ENCODE peak calls at places on chromosomes 5 and 9, in four cellular contexts. One of them, this sample, is unnamed.

GRCh38 chr5:76331139-76331538 is 71.9 kb upstream of the IQGAP2 start:
- DNase-seq in iPS-NIHi11: no peak
- DNase-seq in stimulated activated CD4-positive, alpha-beta T cell treated with anti-CD3 and anti-CD28 coated beads, TNF-alpha, amount 100 ng/mL, for 4 hours: no peak
- DNase-seq in GM13976: no peak
- DNase-seq in this sample: no peak

GRCh38 chr9:105299190-105299854 is 54.9 kb downstream of the SLC44A1 start:
- DNase-seq in stimulated activated CD4-positive, alpha-beta T cell treated with anti-CD3 and anti-CD28 coated beads, TNF-alpha, amount 100 ng/mL, for 4 hours: no peak
- DNase-seq in GM13976: no peak
- DNase-seq in iPS-NIHi11: no peak
- DNase-seq in this sample: no peak

GRCh38 chr5:1158647-1159340 is 42.6 kb upstream of the SLC6A19 start:
- DNase-seq in iPS-NIHi11: no peak
- DNase-seq in stimulated activated CD4-positive, alpha-beta T cell treated with anti-CD3 and anti-CD28 coated beads, TNF-alpha, amount 100 ng/mL, for 4 hours: no peak
- DNase-seq in GM13976: no peak
- DNase-seq in this sample: no peak

GRCh38 chr5:174183701-174184100 is 138.2 kb downstream of the NSG2 start:
- DNase-seq in GM13976: no peak
- DNase-seq in stimulated activated CD4-positive, alpha-beta T cell treated with anti-CD3 and anti-CD28 coated beads, TNF-alpha, amount 100 ng/mL, for 4 hours: no peak
- DNase-seq in iPS-NIHi11: no peak
- DNase-seq in this sample: no peak

GRCh38 chr5:32707394-32707997 is 3.6 kb upstream of the NPR3 start:
- DNase-seq in stimulated activated CD4-positive, alpha-beta T cell treated with anti-CD3 and anti-CD28 coated beads, TNF-alpha, amount 100 ng/mL, for 4 hours: no peak
- DNase-seq in iPS-NIHi11: peak
- DNase-seq in GM13976: peak
- DNase-seq in this sample: peak

GRCh38 chr9:69573666-69574456 is 98.3 kb downstream of the APBA1 start:
- DNase-seq in GM13976: no peak
- DNase-seq in iPS-NIHi11: no peak
- DNase-seq in stimulated activated CD4-positive, alpha-beta T cell treated with anti-CD3 and anti-CD28 coated beads, TNF-alpha, amount 100 ng/mL, for 4 hours: no peak
- DNase-seq in this sample: no peak

GRCh38 chr5:73311291-73312110 is 137.1 kb downstream of the FOXD1 start:
- DNase-seq in iPS-NIHi11: peak
- DNase-seq in stimulated activated CD4-positive, alpha-beta T cell treated with anti-CD3 and anti-CD28 coated beads, TNF-alpha, amount 100 ng/mL, for 4 hours: no peak
- DNase-seq in GM13976: no peak
- DNase-seq in this sample: no peak

GRCh38 chr5:6574537-6574936 is 58.3 kb downstream of the NSUN2 start:
- DNase-seq in GM13976: no peak
- DNase-seq in iPS-NIHi11: no peak
- DNase-seq in stimulated activated CD4-positive, alpha-beta T cell treated with anti-CD3 and anti-CD28 coated beads, TNF-alpha, amount 100 ng/mL, for 4 hours: no peak
- DNase-seq in this sample: no peak

GRCh38 chr5:107809201-107810034 is 138.7 kb upstream of the EFNA5 start:
- DNase-seq in iPS-NIHi11: no peak
- DNase-seq in GM13976: no peak
- DNase-seq in stimulated activated CD4-positive, alpha-beta T cell treated with anti-CD3 and anti-CD28 coated beads, TNF-alpha, amount 100 ng/mL, for 4 hours: no peak
- DNase-seq in this sample: no peak

GRCh38 chr5:172005708-172006377 is 595 bp downstream of the FBXW11 start:
- DNase-seq in iPS-NIHi11: peak
- DNase-seq in stimulated activated CD4-positive, alpha-beta T cell treated with anti-CD3 and anti-CD28 coated beads, TNF-alpha, amount 100 ng/mL, for 4 hours: no peak
- DNase-seq in GM13976: peak
- DNase-seq in this sample: no peak

GRCh38 chr5:139762624-139763170 is 32.9 kb upstream of the PSD2 start:
- DNase-seq in iPS-NIHi11: no peak
- DNase-seq in stimulated activated CD4-positive, alpha-beta T cell treated with anti-CD3 and anti-CD28 coated beads, TNF-alpha, amount 100 ng/mL, for 4 hours: no peak
- DNase-seq in GM13976: no peak
- DNase-seq in this sample: no peak

GRCh38 chr9:37239224-37239859 is 119.0 kb downstream of the ZCCHC7 start:
- DNase-seq in stimulated activated CD4-positive, alpha-beta T cell treated with anti-CD3 and anti-CD28 coated beads, TNF-alpha, amount 100 ng/mL, for 4 hours: no peak
- DNase-seq in GM13976: no peak
- DNase-seq in iPS-NIHi11: no peak
- DNase-seq in this sample: no peak

This sample was measured in GM20000.